ENCODE peak calls at places on chromosomes 3 and 15, in ten cellular contexts. One of them, this sample, is unnamed.
A peak's percentile ranks its signal among the peaks of the same experiment; 100 is the strongest.

GRCh38 chr3:52836471-52836845 is 1.6 kb upstream of the MUSTN1 start:
- DNase-seq in ELF-1: no peak
- DNase-seq in activated naive CD8-positive, alpha-beta T cell treated with anti-CD3 and anti-CD28 coated beads, Interleukin-2, amount 50 U/mL, for 24 hours: no peak
- DNase-seq in NCI-H1092: no peak
- DNase-seq in hepatic stellate cell: no peak
- DNase-seq in H9: no peak
- DNase-seq in NCI-H345: no peak
- DNase-seq in NCI-H1417 treated with DMSO at 0.1 percent for 48 hours: no peak
- DNase-seq in skeletal muscle cell: no peak
- DNase-seq in sciatic nerve: no peak
- DNase-seq in this sample: no peak

GRCh38 chr3:138729279-138729678 is 105.4 kb downstream of the PIK3CB start:
- DNase-seq in hepatic stellate cell: no peak
- DNase-seq in skeletal muscle cell: no peak
- DNase-seq in NCI-H1092: no peak
- DNase-seq in NCI-H1417 treated with DMSO at 0.1 percent for 48 hours: no peak
- DNase-seq in sciatic nerve: no peak
- DNase-seq in NCI-H345: no peak
- DNase-seq in activated naive CD8-positive, alpha-beta T cell treated with anti-CD3 and anti-CD28 coated beads, Interleukin-2, amount 50 U/mL, for 24 hours: no peak
- DNase-seq in H9: no peak
- DNase-seq in ELF-1: no peak
- DNase-seq in this sample: no peak

GRCh38 chr15:25947336-25948080 is 84.4 kb upstream of the ATP10A start:
- DNase-seq in NCI-H1092: peak; percentile 42
- DNase-seq in H9: peak; percentile 77
- DNase-seq in NCI-H345: no peak
- DNase-seq in hepatic stellate cell: no peak
- DNase-seq in activated naive CD8-positive, alpha-beta T cell treated with anti-CD3 and anti-CD28 coated beads, Interleukin-2, amount 50 U/mL, for 24 hours: no peak
- DNase-seq in skeletal muscle cell: no peak
- DNase-seq in ELF-1: peak; percentile 77
- DNase-seq in NCI-H1417 treated with DMSO at 0.1 percent for 48 hours: no peak
- DNase-seq in sciatic nerve: no peak
- DNase-seq in this sample: peak; percentile 32

GRCh38 chr3:132536442-132537153 is 60.5 kb upstream of the ACKR4 start:
- DNase-seq in activated naive CD8-positive, alpha-beta T cell treated with anti-CD3 and anti-CD28 coated beads, Interleukin-2, amount 50 U/mL, for 24 hours: no peak
- DNase-seq in sciatic nerve: no peak
- DNase-seq in H9: no peak
- DNase-seq in NCI-H345: no peak
- DNase-seq in hepatic stellate cell: no peak
- DNase-seq in ELF-1: no peak
- DNase-seq in NCI-H1092: no peak
- DNase-seq in NCI-H1417 treated with DMSO at 0.1 percent for 48 hours: no peak
- DNase-seq in skeletal muscle cell: no peak
- DNase-seq in this sample: no peak

GRCh38 chr15:49270541-49271421 is 100.7 kb downstream of the GALK2 start:
- DNase-seq in sciatic nerve: no peak
- DNase-seq in H9: no peak
- DNase-seq in NCI-H345: no peak
- DNase-seq in hepatic stellate cell: peak; percentile 63
- DNase-seq in NCI-H1092: no peak
- DNase-seq in activated naive CD8-positive, alpha-beta T cell treated with anti-CD3 and anti-CD28 coated beads, Interleukin-2, amount 50 U/mL, for 24 hours: no peak
- DNase-seq in ELF-1: no peak
- DNase-seq in skeletal muscle cell: no peak
- DNase-seq in NCI-H1417 treated with DMSO at 0.1 percent for 48 hours: no peak
- DNase-seq in this sample: no peak

GRCh38 chr3:132071043-132071442 is 36.2 kb upstream of the CPNE4 start:
- DNase-seq in ELF-1: no peak
- DNase-seq in sciatic nerve: no peak
- DNase-seq in NCI-H345: no peak
- DNase-seq in activated naive CD8-positive, alpha-beta T cell treated with anti-CD3 and anti-CD28 coated beads, Interleukin-2, amount 50 U/mL, for 24 hours: no peak
- DNase-seq in H9: no peak
- DNase-seq in hepatic stellate cell: no peak
- DNase-seq in NCI-H1092: no peak
- DNase-seq in NCI-H1417 treated with DMSO at 0.1 percent for 48 hours: peak; percentile 33
- DNase-seq in skeletal muscle cell: no peak
- DNase-seq in this sample: no peak

GRCh38 chr3:46935168-46935858 is 41.2 kb downstream of the CCDC12 start:
- DNase-seq in sciatic nerve: peak; percentile 43
- DNase-seq in skeletal muscle cell: peak; percentile 88
- DNase-seq in hepatic stellate cell: peak; percentile 98
- DNase-seq in NCI-H1417 treated with DMSO at 0.1 percent for 48 hours: no peak
- DNase-seq in ELF-1: peak; percentile 92
- DNase-seq in NCI-H1092: no peak
- DNase-seq in NCI-H345: no peak
- DNase-seq in activated naive CD8-positive, alpha-beta T cell treated with anti-CD3 and anti-CD28 coated beads, Interleukin-2, amount 50 U/mL, for 24 hours: no peak
- DNase-seq in H9: peak; percentile 91
- DNase-seq in this sample: peak; percentile 95

GRCh38 chr3:50559702-50560101 is 7.8 kb downstream of the C3orf18 start:
- DNase-seq in H9: no peak
- DNase-seq in NCI-H1092: no peak
- DNase-seq in skeletal muscle cell: no peak
- DNase-seq in sciatic nerve: no peak
- DNase-seq in activated naive CD8-positive, alpha-beta T cell treated with anti-CD3 and anti-CD28 coated beads, Interleukin-2, amount 50 U/mL, for 24 hours: no peak
- DNase-seq in NCI-H345: no peak
- DNase-seq in NCI-H1417 treated with DMSO at 0.1 percent for 48 hours: no peak
- DNase-seq in ELF-1: peak; percentile 49
- DNase-seq in hepatic stellate cell: no peak
- DNase-seq in this sample: no peak

GRCh38 chr3:148315756-148316155 is 381.9 kb upstream of the AGTR1 start:
- DNase-seq in activated naive CD8-positive, alpha-beta T cell treated with anti-CD3 and anti-CD28 coated beads, Interleukin-2, amount 50 U/mL, for 24 hours: no peak
- DNase-seq in hepatic stellate cell: no peak
- DNase-seq in sciatic nerve: no peak
- DNase-seq in NCI-H1417 treated with DMSO at 0.1 percent for 48 hours: no peak
- DNase-seq in skeletal muscle cell: no peak
- DNase-seq in H9: no peak
- DNase-seq in NCI-H345: no peak
- DNase-seq in ELF-1: no peak
- DNase-seq in NCI-H1092: no peak
- DNase-seq in this sample: no peak

GRCh38 chr3:157865449-157865862 is 240.8 kb downstream of the SHOX2 start:
- DNase-seq in H9: peak; percentile 80
- DNase-seq in NCI-H345: no peak
- DNase-seq in activated naive CD8-positive, alpha-beta T cell treated with anti-CD3 and anti-CD28 coated beads, Interleukin-2, amount 50 U/mL, for 24 hours: peak; percentile 45
- DNase-seq in NCI-H1417 treated with DMSO at 0.1 percent for 48 hours: no peak
- DNase-seq in sciatic nerve: no peak
- DNase-seq in skeletal muscle cell: no peak
- DNase-seq in ELF-1: peak; percentile 66
- DNase-seq in NCI-H1092: no peak
- DNase-seq in hepatic stellate cell: peak; percentile 2
- DNase-seq in this sample: peak; percentile 25

GRCh38 chr3:149009732-149010131 is 18.4 kb downstream of the GYG1 start:
- DNase-seq in NCI-H1092: no peak
- DNase-seq in H9: no peak
- DNase-seq in activated naive CD8-positive, alpha-beta T cell treated with anti-CD3 and anti-CD28 coated beads, Interleukin-2, amount 50 U/mL, for 24 hours: no peak
- DNase-seq in sciatic nerve: no peak
- DNase-seq in ELF-1: no peak
- DNase-seq in NCI-H345: no peak
- DNase-seq in NCI-H1417 treated with DMSO at 0.1 percent for 48 hours: no peak
- DNase-seq in skeletal muscle cell: no peak
- DNase-seq in hepatic stellate cell: no peak
- DNase-seq in this sample: no peak

GRCh38 chr3:13494463-13495350 is 14.6 kb downstream of the HDAC11 start:
- DNase-seq in activated naive CD8-positive, alpha-beta T cell treated with anti-CD3 and anti-CD28 coated beads, Interleukin-2, amount 50 U/mL, for 24 hours: peak; percentile 19
- DNase-seq in sciatic nerve: no peak
- DNase-seq in NCI-H1092: no peak
- DNase-seq in NCI-H1417 treated with DMSO at 0.1 percent for 48 hours: no peak
- DNase-seq in H9: no peak
- DNase-seq in skeletal muscle cell: no peak
- DNase-seq in NCI-H345: no peak
- DNase-seq in hepatic stellate cell: peak; percentile 54
- DNase-seq in ELF-1: no peak
- DNase-seq in this sample: no peak

GRCh38 chr15:66387176-66388056 is 704 bp downstream of the MAP2K1 start:
- DNase-seq in ELF-1: peak; percentile 70
- DNase-seq in activated naive CD8-positive, alpha-beta T cell treated with anti-CD3 and anti-CD28 coated beads, Interleukin-2, amount 50 U/mL, for 24 hours: peak; percentile 84
- DNase-seq in H9: peak; percentile 52
- DNase-seq in sciatic nerve: peak; percentile 77
- DNase-seq in skeletal muscle cell: no peak
- DNase-seq in NCI-H1092: no peak
- DNase-seq in NCI-H345: peak; percentile 25
- DNase-seq in hepatic stellate cell: peak; percentile 60
- DNase-seq in NCI-H1417 treated with DMSO at 0.1 percent for 48 hours: no peak
- DNase-seq in this sample: peak; percentile 38

GRCh38 chr3:116444819-116445290 is 432 bp downstream of the LSAMP start:
- DNase-seq in H9: peak; percentile 39
- DNase-seq in NCI-H1417 treated with DMSO at 0.1 percent for 48 hours: peak; percentile 34
- DNase-seq in hepatic stellate cell: no peak
- DNase-seq in sciatic nerve: no peak
- DNase-seq in NCI-H345: no peak
- DNase-seq in activated naive CD8-positive, alpha-beta T cell treated with anti-CD3 and anti-CD28 coated beads, Interleukin-2, amount 50 U/mL, for 24 hours: no peak
- DNase-seq in ELF-1: no peak
- DNase-seq in NCI-H1092: peak; percentile 50
- DNase-seq in skeletal muscle cell: no peak
- DNase-seq in this sample: no peak

GRCh38 chr3:197464794-197465193 is 91.0 kb downstream of the BDH1 start:
- DNase-seq in hepatic stellate cell: no peak
- DNase-seq in NCI-H1417 treated with DMSO at 0.1 percent for 48 hours: no peak
- DNase-seq in activated naive CD8-positive, alpha-beta T cell treated with anti-CD3 and anti-CD28 coated beads, Interleukin-2, amount 50 U/mL, for 24 hours: no peak
- DNase-seq in NCI-H1092: no peak
- DNase-seq in skeletal muscle cell: no peak
- DNase-seq in NCI-H345: no peak
- DNase-seq in sciatic nerve: peak; percentile 4
- DNase-seq in H9: no peak
- DNase-seq in ELF-1: no peak
- DNase-seq in this sample: no peak

GRCh38 chr15:43469867-43470266 is 23.1 kb downstream of the TP53BP1 start:
- DNase-seq in skeletal muscle cell: no peak
- DNase-seq in NCI-H1417 treated with DMSO at 0.1 percent for 48 hours: no peak
- DNase-seq in activated naive CD8-positive, alpha-beta T cell treated with anti-CD3 and anti-CD28 coated beads, Interleukin-2, amount 50 U/mL, for 24 hours: no peak
- DNase-seq in NCI-H345: no peak
- DNase-seq in H9: no peak
- DNase-seq in hepatic stellate cell: peak; percentile 13
- DNase-seq in NCI-H1092: no peak
- DNase-seq in ELF-1: no peak
- DNase-seq in sciatic nerve: no peak
- DNase-seq in this sample: no peak